ENCODE peak calls at places on chromosomes 4 and X, in seven cellular contexts. J is GM20000, M is ascending aorta, W is iPS-NIHi11, O is mesothelial cell of epicardium, B is RCC 7860, E is uterus. P is an unnamed sample.
A peak's percentile ranks its signal among the peaks of the same experiment; 100 is the strongest.

GRCh38 chr4:61493470-61493869 is 293.3 kb downstream of the ADGRL3 start:
- DNase-seq in J (no peak), M (no peak), W (peak; percentile 15), O (no peak), B (no peak), E (no peak), P (no peak)

GRCh38 chr4:27628609-27629008 is 768.0 kb downstream of the STIM2 start:
- DNase-seq in J (no peak), M (no peak), W (no peak), O (no peak), B (no peak), E (no peak), P (no peak)

GRCh38 chr4:97912151-97912550 is 231.1 kb downstream of the STPG2 start:
- DNase-seq in J (no peak), M (no peak), W (no peak), O (no peak), B (peak; percentile 6), E (no peak), P (no peak)

GRCh38 chr4:40576651-40577480 is 52.8 kb downstream of the RBM47 start:
- DNase-seq in J (peak; percentile 59), M (peak; percentile 89), W (peak; percentile 29), O (no peak), B (peak; percentile 100), E (peak; percentile 39), P (peak; percentile 80)

GRCh38 chrX:47380268-47380667 is 9.9 kb downstream of the ZNF157 start:
- DNase-seq in J (peak; percentile 19), M (no peak), W (no peak), O (no peak), B (no peak), E (peak; percentile 31), P (peak; percentile 23)

GRCh38 chr4:16794816-16795445 is 103.5 kb downstream of the LDB2 start:
- DNase-seq in J (peak; percentile 11), M (peak; percentile 64), W (peak; percentile 63), O (peak; percentile 44), B (peak; percentile 7), E (peak; percentile 46), P (peak; percentile 20)

GRCh38 chr4:38449506-38450174 is 214.4 kb upstream of the KLF3 start:
- DNase-seq in J (no peak), M (no peak), W (peak; percentile 34), O (no peak), B (no peak), E (no peak), P (no peak)

GRCh38 chr4:66575024-66575696 is 904.9 kb upstream of the EPHA5 start:
- DNase-seq in J (no peak), M (no peak), W (no peak), O (no peak), B (peak; percentile 96), E (peak; percentile 15), P (no peak)

GRCh38 chr4:174591243-174592021 is 69.1 kb upstream of the HPGD start:
- DNase-seq in J (no peak), M (no peak), W (no peak), O (no peak), B (no peak), E (no peak), P (no peak)

GRCh38 chrX:72382199-72382590 is 76.5 kb upstream of the CITED1 start:
- DNase-seq in J (no peak), M (no peak), W (no peak), O (no peak), B (no peak), E (no peak), P (no peak)

GRCh38 chrX:41667631-41668030 is 21.1 kb upstream of the GPR34 start:
- DNase-seq in J (no peak), M (no peak), W (no peak), O (no peak), B (peak; percentile 8), E (no peak), P (no peak)

GRCh38 chr4:180542445-180543100 is 1700.6 kb upstream of the TENM3 start:
- DNase-seq in J (no peak), M (no peak), W (no peak), O (peak; percentile 53), B (no peak), E (no peak), P (peak; percentile 12)

GRCh38 chr4:47221721-47222120 is 190.4 kb downstream of the GABRB1 start:
- DNase-seq in J (no peak), M (no peak), W (no peak), O (no peak), B (peak; percentile 27), E (no peak), P (no peak)

GRCh38 chrX:12330841-12331240 is 192.6 kb downstream of the FRMPD4 start:
- DNase-seq in J (no peak), M (no peak), W (no peak), O (no peak), B (no peak), E (no peak), P (no peak)

GRCh38 chr4:122577808-122578781 is 42.8 kb downstream of the IL21 start:
- DNase-seq in J (peak; percentile 51), M (no peak), W (peak; percentile 65), O (no peak), B (peak; percentile 37), E (no peak), P (peak; percentile 54)